ENCODE peak calls at places on chromosomes 16 and 17, in five cellular contexts. S, Q, B, P and G are unnamed samples.
A peak's percentile ranks its signal among the peaks of the same experiment; 100 is the strongest.

GRCh38 chr16:19694989-19695388 is 23.0 kb downstream of the KNOP1 start:
- DNase-seq in S (no peak), Q (no peak), B (no peak), P (no peak), G (no peak)

GRCh38 chr16:68636064-68636551 is 9.0 kb upstream of the CDH3 start:
- DNase-seq in S (peak; percentile 53), Q (peak; percentile 78), B (no peak), P (peak; percentile 57), G (no peak)

GRCh38 chr16:50260206-50261159 is 5.9 kb upstream of the ADCY7 start:
- DNase-seq in S (no peak), Q (no peak), B (peak; percentile 12), P (no peak), G (no peak)

GRCh38 chr17:83194761-83195329 is 115.4 kb downstream of the METRNL start:
- DNase-seq in S (no peak), Q (peak; percentile 15), B (peak; percentile 23), P (no peak), G (no peak)

GRCh38 chr17:29045026-29045425 is 2.1 kb downstream of the PIPOX start:
- DNase-seq in S (no peak), Q (no peak), B (no peak), P (no peak), G (no peak)

GRCh38 chr17:82449136-82449882 is 1.2 kb downstream of the CYBC1 start:
- DNase-seq in S (peak; percentile 54), Q (no peak), B (no peak), P (no peak), G (no peak)

GRCh38 chr17:8954339-8954738 is 11.2 kb downstream of the PIK3R5 start:
- DNase-seq in S (peak; percentile 50), Q (no peak), B (peak; percentile 77), P (no peak), G (peak; percentile 55)

GRCh38 chr17:4087911-4088693 is 54.7 kb downstream of the ZZEF1 start:
- DNase-seq in S (no peak), Q (no peak), B (no peak), P (no peak), G (peak; percentile 35)

GRCh38 chr16:75702247-75702646 is 986 bp upstream of the DUXB start:
- DNase-seq in S (no peak), Q (no peak), B (no peak), P (no peak), G (no peak)

GRCh38 chr17:34711646-34712045 is 132.3 kb downstream of the TMEM132E start:
- DNase-seq in S (no peak), Q (no peak), B (no peak), P (no peak), G (no peak)

GRCh38 chr17:50051082-50051576 is 4.8 kb upstream of the ITGA3 start:
- DNase-seq in S (peak; percentile 62), Q (no peak), B (no peak), P (peak; percentile 93), G (no peak)

GRCh38 chr16:1277016-1277944 is 21.4 kb downstream of the TPSD1 start:
- DNase-seq in S (no peak), Q (no peak), B (no peak), P (no peak), G (no peak)

GRCh38 chr16:58487566-58488351 is 12.2 kb upstream of the NDRG4 start:
- DNase-seq in S (peak; percentile 84), Q (peak; percentile 51), B (peak; percentile 92), P (peak; percentile 87), G (peak; percentile 64)

GRCh38 chr16:48647794-48648193 is 37.8 kb upstream of the N4BP1 start:
- DNase-seq in S (no peak), Q (no peak), B (no peak), P (no peak), G (no peak)

GRCh38 chr17:17154556-17154955 is 51.6 kb downstream of the PLD6 start:
- DNase-seq in S (no peak), Q (no peak), B (no peak), P (no peak), G (no peak)

GRCh38 chr16:48912360-48912759 is 302.4 kb upstream of the N4BP1 start:
- DNase-seq in S (no peak), Q (no peak), B (no peak), P (no peak), G (no peak)

GRCh38 chr16:86074651-86075487 is 175.9 kb downstream of the IRF8 start:
- DNase-seq in S (no peak), Q (no peak), B (no peak), P (no peak), G (no peak)

GRCh38 chr17:7107012-7107754 is 7.4 kb downstream of the ASGR2 start:
- DNase-seq in S (no peak), Q (no peak), B (no peak), P (no peak), G (no peak)

GRCh38 chr16:64469906-64470702 is 651.8 kb downstream of the CDH11 start:
- DNase-seq in S (no peak), Q (no peak), B (peak; percentile 48), P (no peak), G (peak; percentile 37)

GRCh38 chr17:76498886-76499667 is 2.1 kb downstream of the RHBDF2 start:
- DNase-seq in S (no peak), Q (no peak), B (no peak), P (no peak), G (no peak)

DNA sequence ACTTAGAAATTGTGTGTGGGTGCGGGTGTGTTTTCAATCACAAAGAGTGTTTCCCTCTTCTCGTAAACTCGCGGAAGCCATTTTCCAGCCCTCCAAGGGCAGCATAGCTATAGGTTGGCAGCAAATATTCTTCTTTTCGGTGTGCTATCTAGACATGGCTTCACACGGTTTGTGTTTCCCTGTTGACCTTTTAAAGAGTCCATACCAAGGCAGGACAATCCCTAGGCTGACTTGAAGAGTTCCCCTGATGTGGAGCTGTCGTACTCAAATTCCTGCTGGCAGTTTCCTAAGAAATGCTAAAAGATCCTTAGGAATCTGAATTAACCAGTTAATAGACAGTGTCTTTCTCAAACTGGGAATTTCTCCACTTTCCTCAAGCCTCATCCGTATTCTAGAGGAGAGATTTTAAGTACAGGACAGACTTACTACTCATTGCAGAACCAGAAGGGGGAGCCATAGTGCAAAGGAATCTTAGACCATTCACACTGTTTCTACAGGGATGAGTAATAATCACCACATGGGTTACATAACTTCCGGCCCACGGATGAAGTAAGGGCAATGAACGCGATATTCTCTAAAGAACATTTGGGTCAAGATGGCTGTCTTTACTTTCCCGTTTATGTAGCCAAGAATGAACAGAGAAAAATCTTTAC is 288.6 kb upstream of the ELAC2 start:
- DNase-seq in S (no peak), Q (no peak), B (no peak), P (peak; percentile 81), G (no peak)
- TF ChIP-seq CTCF in S (no peak), Q (no peak), B (peak; percentile 25), P (peak; percentile 18), G (no peak)

DNA sequence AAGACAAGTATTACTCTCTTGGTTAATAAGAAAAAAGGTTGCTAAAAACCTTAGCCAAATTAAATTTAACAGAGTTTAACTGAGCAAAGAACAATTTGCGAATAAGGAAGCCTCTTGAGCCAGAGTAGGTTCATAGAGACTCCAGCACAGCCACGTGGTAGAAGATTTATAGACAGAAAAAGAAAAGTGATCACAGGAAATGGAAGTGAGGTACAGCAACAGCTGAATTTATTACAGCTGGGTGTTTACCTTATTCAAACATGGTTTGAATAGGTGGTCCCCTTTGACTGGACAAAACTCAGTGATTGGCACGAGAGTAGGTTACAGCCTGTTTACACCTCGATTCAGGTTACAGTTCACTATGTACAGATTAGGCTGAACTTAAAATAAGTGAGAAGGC is 3.3 kb upstream of the CCL15 start:
- DNase-seq in S (no peak), Q (no peak), B (no peak), P (no peak), G (no peak)
- TF ChIP-seq POLR2A in S (no peak), Q (no peak), B (no peak), P (no peak), G (no peak)

GRCh38 chr16:143047-143446 is 4.6 kb upstream of the NPRL3 start:
- DNase-seq in S (no peak), Q (no peak), B (no peak), P (no peak), G (no peak)

GRCh38 chr16:140175-140857 is 1.8 kb upstream of the NPRL3 start:
- DNase-seq in S (no peak), Q (no peak), B (no peak), P (no peak), G (no peak)

GRCh38 chr16:142405-142804 is 3.9 kb upstream of the NPRL3 start:
- DNase-seq in S (no peak), Q (no peak), B (no peak), P (no peak), G (no peak)

GRCh38 chr16:143456-143855 is 5.0 kb upstream of the NPRL3 start:
- DNase-seq in S (no peak), Q (no peak), B (no peak), P (no peak), G (no peak)

DNA sequence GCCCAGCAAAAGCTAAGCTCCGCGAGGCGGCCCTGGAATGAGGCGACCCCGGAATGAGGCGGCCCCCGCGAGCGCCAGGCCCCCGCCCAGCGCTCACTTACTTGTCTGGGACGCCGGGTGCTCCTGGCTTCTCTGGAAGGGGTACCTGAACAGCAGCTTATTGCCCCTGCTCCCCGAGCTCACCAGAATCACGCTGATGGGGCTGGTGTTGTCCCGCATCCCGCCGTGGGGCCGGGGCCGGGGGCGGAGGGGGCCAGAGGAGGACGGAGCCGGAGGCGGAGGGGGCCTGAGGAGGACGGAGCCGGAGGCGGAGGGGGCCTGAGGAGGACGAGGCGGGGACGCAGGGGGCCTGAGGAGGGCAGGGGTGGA is 440 bp downstream of the NPRL3 start:
- DNase-seq in S (no peak), Q (no peak), B (peak; percentile 33), P (no peak), G (peak; percentile 19)
- H3K27ac ChIP-seq in S (peak overlapping the region; percentile 82), Q (peak overlapping the region; percentile 87), B (peak overlapping the region; percentile 84), P (peak overlapping the region; percentile 93), G (peak overlapping the region; percentile 90)

GRCh38 chr16:66481943-66482390 is 54.9 kb downstream of the BEAN1 start:
- DNase-seq in S (peak; percentile 19), Q (no peak), B (no peak), P (no peak), G (no peak)
- TF ChIP-seq CTCF in S (no peak), Q (no peak), B (no peak), P (no peak), G (no peak)

DNA sequence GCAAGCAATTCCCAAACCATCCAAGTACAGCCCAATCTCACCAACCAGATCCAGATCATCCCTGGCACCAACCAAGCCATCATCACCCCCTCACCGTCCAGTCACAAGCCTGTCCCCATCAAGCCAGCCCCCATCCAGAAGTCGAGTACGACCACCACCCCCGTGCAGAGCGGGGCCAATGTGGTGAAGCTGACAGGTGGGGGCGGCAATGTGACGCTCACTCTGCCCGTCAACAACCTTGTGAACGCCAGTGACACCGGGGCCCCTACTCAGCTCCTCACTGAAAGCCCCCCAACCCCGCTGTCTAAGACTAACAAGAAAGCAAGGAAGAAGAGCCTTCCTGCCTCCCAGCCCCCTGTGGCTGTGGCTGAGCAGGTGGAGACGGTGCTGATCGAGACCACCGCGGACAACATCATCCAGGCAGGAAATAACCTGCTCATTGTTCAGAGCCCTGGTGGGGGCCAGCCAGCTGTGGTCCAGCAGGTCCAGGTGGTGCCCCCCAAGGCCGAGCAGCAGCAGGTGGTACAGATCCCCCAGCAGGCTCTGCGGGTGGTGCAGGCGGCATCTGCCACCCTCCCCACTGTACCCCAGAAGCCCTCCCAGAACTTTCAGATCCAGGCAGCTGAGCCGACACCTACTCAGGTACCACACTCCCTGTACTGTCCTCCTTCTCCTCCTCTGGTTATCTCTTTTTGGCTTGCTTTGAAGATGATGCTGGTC is 20.6 kb downstream of the SP2 start:
- DNase-seq in S (no peak), Q (no peak), B (no peak), P (no peak), G (no peak)
- TF ChIP-seq POLR2A in S (no peak), Q (no peak), B (no peak), P (no peak), G (no peak)